ENCODE peak calls at places on chromosomes 13 and 19, in six cellular contexts. I is naive thymus-derived CD8-positive, alpha-beta T cell; C is LHCN-M2; X is heart left ventricle; U is neural crest cell; N is upper lobe of right lung. J is an unnamed sample.

GRCh38 chr13:66887088-66887487 is 343.0 kb downstream of the PCDH9 start:
- DNase-seq in I (no peak), C (no peak), X (no peak), U (no peak), N (no peak), J (no peak)

GRCh38 chr13:32790731-32791130 is 204.5 kb downstream of the PDS5B start:
- DNase-seq in I (no peak), C (peak), X (no peak), U (no peak), N (no peak), J (no peak)

GRCh38 chr19:29843180-29844051 is 31.6 kb downstream of the CCNE1 start:
- DNase-seq in I (no peak), C (no peak), X (no peak), U (no peak), N (peak), J (peak)

GRCh38 chr13:110306340-110306959 is 507 bp downstream of the COL4A1 start:
- DNase-seq in I (no peak), C (peak), X (no peak), U (peak), N (no peak), J (no peak)

GRCh38 chr13:99984463-99985242 is 3.1 kb downstream of the ZIC2 start:
- DNase-seq in I (no peak), C (no peak), X (no peak), U (no peak), N (no peak), J (no peak)

GRCh38 chr19:11332822-11333221 is 6.6 kb downstream of the RAB3D start:
- DNase-seq in I (no peak), C (no peak), X (no peak), U (no peak), N (no peak), J (no peak)

GRCh38 chr13:37194428-37194861 is 89.0 kb upstream of the CSNK1A1L start:
- DNase-seq in I (no peak), C (peak), X (no peak), U (no peak), N (no peak), J (no peak)

GRCh38 chr13:110620596-110620995 is 5.3 kb downstream of the NAXD start:
- DNase-seq in I (no peak), C (no peak), X (no peak), U (no peak), N (no peak), J (no peak)

GRCh38 chr19:3154957-3155736 is 19.3 kb downstream of the GNA15 start:
- DNase-seq in I (peak), C (peak), X (peak), U (no peak), N (peak), J (peak)

GRCh38 chr13:51797664-51798488 is 6.1 kb downstream of the DHRS12 start:
- DNase-seq in I (no peak), C (peak), X (no peak), U (no peak), N (no peak), J (no peak)

GRCh38 chr19:1295169-1296012 is 9.7 kb downstream of the EFNA2 start:
- DNase-seq in I (peak), C (no peak), X (no peak), U (no peak), N (no peak), J (no peak)

GRCh38 chr13:30915691-30916541 is 9.8 kb downstream of the MEDAG start:
- DNase-seq in I (no peak), C (no peak), X (no peak), U (no peak), N (no peak), J (no peak)

GRCh38 chr19:58181902-58182576 is 822 bp upstream of the ZNF274 start:
- DNase-seq in I (peak), C (peak), X (no peak), U (peak), N (no peak), J (peak)

GRCh38 chr19:5643060-5643459 is 20.2 kb downstream of the SAFB start:
- DNase-seq in I (no peak), C (no peak), X (no peak), U (no peak), N (no peak), J (no peak)

GRCh38 chr13:112730157-112730671 is 40.4 kb downstream of the ATP11A start:
- DNase-seq in I (no peak), C (peak), X (no peak), U (no peak), N (peak), J (peak)

GRCh38 chr19:45975296-45975695 is 1.6 kb upstream of the NOVA2 start:
- DNase-seq in I (no peak), C (no peak), X (no peak), U (no peak), N (no peak), J (no peak)

GRCh38 chr13:65287405-65287804 is 1942.7 kb downstream of the PCDH9 start:
- DNase-seq in I (no peak), C (no peak), X (no peak), U (no peak), N (no peak), J (no peak)

GRCh38 chr13:20525144-20525600 is 485 bp downstream of the CRYL1 start:
- DNase-seq in I (peak), C (peak), X (peak), U (no peak), N (peak), J (peak)

GRCh38 chr13:64810701-64811258 is 2419.4 kb downstream of the PCDH9 start:
- DNase-seq in I (no peak), C (no peak), X (no peak), U (no peak), N (no peak), J (no peak)

GRCh38 chr13:97435794-97436193 is 1.8 kb downstream of the RAP2A start:
- DNase-seq in I (no peak), C (peak), X (no peak), U (no peak), N (no peak), J (no peak)

GRCh38 chr13:91813255-91813654 is 414.8 kb downstream of the GPC5 start:
- DNase-seq in I (no peak), C (no peak), X (no peak), U (no peak), N (no peak), J (no peak)

GRCh38 chr19:18349524-18350128 is 9.2 kb downstream of the PGPEP1 start:
- DNase-seq in I (no peak), C (peak), X (no peak), U (peak), N (peak), J (no peak)

GRCh38 chr19:6730153-6730804 is 7.1 kb downstream of the GPR108 start:
- DNase-seq in I (no peak), C (no peak), X (no peak), U (no peak), N (peak), J (no peak)

GRCh38 chr19:1513492-1514294 is 874 bp upstream of the ADAMTSL5 start:
- DNase-seq in I (peak), C (peak), X (peak), U (no peak), N (peak), J (peak)

GRCh38 chr19:35712529-35712909 is 5.3 kb upstream of the KMT2B start:
- DNase-seq in I (no peak), C (no peak), X (no peak), U (no peak), N (no peak), J (no peak)

GRCh38 chr19:11141937-11142527 is 13.6 kb downstream of the SPC24 start:
- DNase-seq in I (no peak), C (no peak), X (no peak), U (no peak), N (peak), J (no peak)

GRCh38 chr13:52925221-52925620 is 76.8 kb upstream of the PCDH8 start:
- DNase-seq in I (no peak), C (peak), X (no peak), U (no peak), N (no peak), J (no peak)

GRCh38 chr19:49362048-49362925 is at the start of gene TEAD2:
- DNase-seq in I (no peak), C (peak), X (peak), U (peak), N (peak), J (peak)

GRCh38 chr13:23344923-23345322 is 88.6 kb downstream of the SACS start:
- DNase-seq in I (no peak), C (no peak), X (no peak), U (no peak), N (no peak), J (no peak)

GRCh38 chr13:51113969-51114368 is 2.9 kb upstream of the C13orf42 start:
- DNase-seq in I (no peak), C (no peak), X (no peak), U (no peak), N (no peak), J (no peak)

GRCh38 chr13:50612717-50613116 is 230.8 kb downstream of the DLEU7 start:
- DNase-seq in I (no peak), C (no peak), X (no peak), U (no peak), N (no peak), J (no peak)

GRCh38 chr19:36054733-36055686 is at the start of gene WDR62:
- DNase-seq in I (peak), C (peak), X (peak), U (peak), N (peak), J (peak)

GRCh38 chr13:25709088-25709487 is 337.3 kb downstream of the ATP8A2 start:
- DNase-seq in I (no peak), C (no peak), X (no peak), U (no peak), N (no peak), J (no peak)

GRCh38 chr19:11377237-11377636 is 2.8 kb downstream of the SWSAP1 start:
- DNase-seq in I (no peak), C (peak), X (no peak), U (no peak), N (no peak), J (no peak)

J was measured in spleen.